ENCODE peak calls at places on chromosomes 12 and 14, in six cellular contexts. Y is AG04450, A is cardiac muscle cell, E is heart right ventricle, U is uterus, G is foreskin keratinocyte. B is an unnamed sample.
A peak's percentile ranks its signal among the peaks of the same experiment; 100 is the strongest.

GRCh38 chr12:21248679-21249078 is 86.0 kb downstream of the SLCO1A2 start:
- DNase-seq in Y (no peak), A (peak; percentile 29), E (no peak), U (no peak), G (no peak), B (no peak)

GRCh38 chr12:88723219-88723618 is 142.9 kb upstream of the KITLG start:
- DNase-seq in Y (no peak), A (no peak), E (no peak), U (no peak), G (peak; percentile 75), B (no peak)

GRCh38 chr14:91415794-91416743 is 1.6 kb downstream of the CCDC88C start:
- DNase-seq in Y (no peak), A (no peak), E (no peak), U (no peak), G (peak; percentile 74), B (peak; percentile 45)

GRCh38 chr12:121798807-121799174 is 5.0 kb upstream of the SETD1B start:
- DNase-seq in Y (no peak), A (no peak), E (no peak), U (no peak), G (no peak), B (no peak)

GRCh38 chr14:95816539-95816938 is 60.1 kb upstream of the TUNAR start:
- DNase-seq in Y (no peak), A (no peak), E (no peak), U (no peak), G (no peak), B (no peak)

GRCh38 chr14:101595887-101596721 is 34.8 kb downstream of the DIO3 start:
- DNase-seq in Y (no peak), A (no peak), E (no peak), U (no peak), G (no peak), B (no peak)

GRCh38 chr12:112349440-112349839 is 32.8 kb downstream of the HECTD4 start:
- DNase-seq in Y (no peak), A (no peak), E (no peak), U (no peak), G (no peak), B (no peak)

GRCh38 chr14:102183922-102184677 is 44.4 kb downstream of the WDR20 start:
- DNase-seq in Y (no peak), A (no peak), E (no peak), U (no peak), G (no peak), B (no peak)

GRCh38 chr14:72611956-72612500 is 281.9 kb downstream of the DPF3 start:
- DNase-seq in Y (no peak), A (no peak), E (no peak), U (no peak), G (no peak), B (no peak)

GRCh38 chr12:113568021-113568420 is 96.3 kb upstream of the LHX5 start:
- DNase-seq in Y (no peak), A (no peak), E (no peak), U (no peak), G (no peak), B (no peak)

GRCh38 chr12:113573148-113573547 is 101.5 kb upstream of the LHX5 start:
- DNase-seq in Y (no peak), A (no peak), E (no peak), U (no peak), G (no peak), B (no peak)

GRCh38 chr12:113575386-113575785 is 103.7 kb upstream of the LHX5 start:
- DNase-seq in Y (no peak), A (no peak), E (no peak), U (no peak), G (no peak), B (no peak)

GRCh38 chr12:113571713-113572112 is 100.0 kb upstream of the LHX5 start:
- DNase-seq in Y (no peak), A (no peak), E (no peak), U (no peak), G (no peak), B (no peak)

DNA sequence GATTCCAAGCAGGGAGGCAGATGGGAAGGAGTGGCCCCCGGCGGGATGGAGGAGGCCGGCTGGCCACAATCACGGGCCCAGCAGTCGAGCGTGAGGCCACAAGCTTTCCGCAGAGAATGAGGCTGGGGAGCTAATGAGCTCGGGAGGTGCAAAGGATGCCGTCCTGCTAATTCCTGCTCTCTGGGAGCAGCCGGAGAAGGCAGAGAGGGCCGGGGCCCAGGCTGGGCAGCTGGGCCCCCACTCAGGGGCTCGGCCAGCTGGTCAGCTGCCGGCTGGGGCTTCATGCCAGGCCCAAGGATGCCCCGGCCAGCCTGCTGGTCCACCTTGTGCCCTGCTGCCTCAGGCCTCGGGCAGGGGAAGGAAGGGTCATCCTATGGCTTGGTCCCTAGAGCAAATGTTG is 98.2 kb upstream of the LHX5 start:
- DNase-seq in Y (no peak), A (no peak), E (no peak), U (no peak), G (no peak), B (no peak)
- H3K27me3 ChIP-seq in Y (peaks cover 3% of the 10 kb centered on the region), A (peaks cover 20% of the 10 kb centered on the region), E (no peaks in the 10 kb centered on the region), U (no peaks in the 10 kb centered on the region), G (no peaks in the 10 kb centered on the region), B (no peaks in the 10 kb centered on the region)

GRCh38 chr12:100404769-100405407 is 48.0 kb downstream of the SLC17A8 start:
- DNase-seq in Y (no peak), A (peak; percentile 81), E (no peak), U (no peak), G (no peak), B (peak; percentile 66)
- TF ChIP-seq CTCF in Y (peak; percentile 61), A (peak; percentile 51), E (peak; percentile 40), U (no peak), G (peak; percentile 54), B (peak; percentile 42)

DNA sequence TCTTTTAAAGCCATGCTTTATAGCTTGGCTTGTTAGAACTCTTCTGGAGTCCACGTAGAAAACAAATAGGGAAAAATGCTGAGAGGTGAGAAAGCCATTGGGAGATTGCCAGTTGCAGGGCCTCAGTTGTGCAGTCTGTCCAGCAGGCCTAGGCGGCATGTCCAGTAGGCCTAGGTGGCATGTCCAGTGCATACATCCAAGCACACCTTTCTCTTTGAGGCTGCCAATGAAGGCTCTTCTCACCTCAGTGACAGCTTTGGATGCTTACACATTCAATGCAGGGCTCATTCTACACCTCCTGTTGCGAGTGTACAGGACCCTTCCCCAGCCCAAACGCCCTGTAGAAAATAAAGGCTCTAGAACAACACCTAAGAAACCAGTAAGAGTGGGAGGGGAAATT is 13.1 kb downstream of the CDK2AP1 start:
- DNase-seq in Y (no peak), A (no peak), E (no peak), U (no peak), G (no peak), B (no peak)
- H3K27ac ChIP-seq in Y (no peak overlapping the region), A (no peak overlapping the region), E (no peak overlapping the region), U (no peak overlapping the region), G (no peak overlapping the region), B (no peak overlapping the region)

DNA sequence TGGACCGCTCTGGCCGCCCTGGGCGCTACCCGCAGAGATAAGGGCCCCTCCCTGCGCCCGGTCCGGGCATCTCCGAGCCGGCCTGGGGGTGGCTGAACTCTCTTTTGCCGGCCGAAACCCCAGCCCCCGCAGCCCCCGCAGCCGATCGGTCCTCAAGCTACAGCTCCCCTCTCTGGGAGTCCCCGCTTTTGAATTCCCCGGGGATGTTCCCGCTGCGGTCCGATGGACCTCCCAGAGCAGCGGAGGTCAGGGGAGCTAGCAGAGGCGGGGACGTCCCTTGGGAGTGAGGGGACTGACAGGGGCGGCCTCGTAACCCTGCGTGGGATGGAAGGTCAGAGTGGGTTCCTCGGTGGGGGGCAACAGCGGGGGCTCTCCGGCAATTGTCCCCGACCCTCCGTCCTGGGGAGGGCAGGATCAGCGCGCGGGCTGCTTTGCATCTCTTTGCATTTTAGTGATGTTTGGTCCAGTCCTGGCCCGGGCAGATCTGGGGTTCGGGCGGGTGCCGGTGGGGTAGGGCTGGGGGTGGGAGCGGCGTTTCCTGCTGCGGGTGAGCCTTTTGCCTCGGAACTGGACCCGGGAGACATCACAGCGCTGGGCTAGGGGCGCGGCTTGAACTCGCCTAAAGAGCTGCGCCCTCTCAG is at the start of gene CRIP1:
- DNase-seq in Y (no peak), A (no peak), E (peak; percentile 61), U (no peak), G (no peak), B (no peak)
- H3K27me3 ChIP-seq in Y (peaks cover 27% of the 10 kb centered on the region), A (no peaks in the 10 kb centered on the region), E (no peaks in the 10 kb centered on the region), U (peaks cover 5% of the 10 kb centered on the region), G (peaks cover 41% of the 10 kb centered on the region), B (peaks cover 18% of the 10 kb centered on the region)

DNA sequence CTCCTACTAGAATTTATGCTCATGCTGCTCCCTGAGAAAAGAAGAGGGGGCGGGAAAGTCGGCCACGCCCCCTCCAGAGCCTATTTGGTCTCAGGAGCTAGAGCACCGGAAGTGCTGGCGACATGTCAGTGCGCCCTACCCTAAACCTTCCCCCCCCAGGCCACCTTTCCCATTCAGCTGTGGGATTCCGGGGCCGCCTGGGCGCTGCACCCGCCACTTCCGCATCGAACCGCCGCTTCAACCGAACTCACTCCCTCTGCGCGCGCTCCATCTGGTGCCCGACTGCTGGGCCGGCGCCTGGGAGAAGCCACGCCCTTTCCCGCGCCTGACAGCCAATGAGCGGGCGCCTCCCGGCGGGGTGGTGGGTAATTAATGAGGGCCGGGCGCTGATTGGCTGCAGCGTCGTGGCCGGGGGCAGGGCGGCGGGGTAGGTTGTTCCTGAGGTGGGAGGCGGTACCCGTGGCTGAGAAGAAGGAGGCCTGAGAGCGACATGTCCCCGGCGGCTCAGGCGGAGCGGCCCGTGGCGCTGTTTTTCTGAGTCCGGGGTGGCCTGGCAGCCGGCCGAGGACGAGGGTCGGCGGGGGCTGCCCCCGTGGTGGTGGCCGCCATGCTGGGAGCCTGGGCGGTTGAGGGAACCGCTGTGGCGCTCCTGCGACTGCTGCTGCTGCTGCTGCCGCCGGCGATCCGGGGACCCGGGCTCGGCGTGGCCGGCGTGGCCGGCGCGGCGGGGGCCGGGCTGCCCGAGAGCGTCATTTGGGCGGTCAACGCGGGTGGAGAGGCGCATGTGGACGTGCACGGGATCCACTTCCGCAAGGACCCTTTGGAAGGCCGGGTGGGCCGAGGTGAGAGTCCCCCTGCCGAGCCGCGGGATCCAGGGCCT is at the start of gene MLEC:
- DNase-seq in Y (peak; percentile 89), A (peak; percentile 98), E (peak; percentile 99), U (peak; percentile 99), G (peak; percentile 97), B (peak; percentile 99)
- TF ChIP-seq CTCF in Y (no peak), A (no peak), E (peak; percentile 51), U (peak; percentile 21), G (peak; percentile 79), B (no peak)

DNA sequence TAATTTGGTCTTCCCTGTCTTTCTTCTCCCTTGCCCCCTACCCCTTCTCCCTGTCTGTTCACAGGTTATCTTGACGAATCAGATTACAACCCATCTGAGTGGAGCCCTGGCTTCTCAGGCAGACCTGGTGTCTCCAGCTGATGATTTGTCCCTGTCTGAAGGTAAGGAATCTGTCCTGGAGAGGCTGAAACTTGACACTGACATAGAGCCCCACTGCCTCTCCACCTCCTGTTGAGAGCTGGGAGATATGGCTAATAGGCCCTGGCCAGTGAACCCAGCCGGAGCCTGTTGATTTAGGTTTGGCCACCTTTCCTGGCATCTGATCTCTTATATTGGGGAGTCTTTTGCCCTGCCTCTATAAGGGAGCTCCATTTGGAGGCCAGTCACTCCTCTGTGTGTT is 472.2 kb downstream of the RAD51B start:
- DNase-seq in Y (no peak), A (peak; percentile 72), E (no peak), U (no peak), G (no peak), B (no peak)
- H3K27ac ChIP-seq in Y (no peak overlapping the region), A (peak overlapping the region; percentile 88), E (no peak overlapping the region), U (peak overlapping the region; percentile 78), G (no peak overlapping the region), B (no peak overlapping the region)